ENCODE peak calls at places on chromosomes 13 and 19, in nine cellular contexts. O is HT1080; K is CD4-positive, CD25-positive, alpha-beta regulatory T cell; M is endothelial cell; Q is T-cell; F is HepG2; W is tibial artery; Y is ELF-1; Z is stimulated activated CD4-positive, alpha-beta T cell treated with anti-CD3 and anti-CD28 coated beads, Interleukin-1b, Interleukin-23, amount 100 ng/mL, for 1 hour. P is an unnamed sample.

GRCh38 chr19:14097532-14098151 is 7.1 kb upstream of the SAMD1 start:
- DNase-seq in O (no peak), K (no peak), M (no peak), Q (no peak), F (no peak), W (no peak), Y (no peak), Z (no peak), P (no peak)

GRCh38 chr19:16076154-16076957 is at the start of gene TPM4:
- DNase-seq in O (peak), K (peak), M (peak), Q (peak), F (peak), W (peak), Y (peak), Z (peak), P (peak)

GRCh38 chr19:32614916-32615315 is 33.9 kb downstream of the PDCD5 start:
- DNase-seq in O (no peak), K (no peak), M (no peak), Q (no peak), F (no peak), W (peak), Y (no peak), Z (no peak), P (no peak)

GRCh38 chr13:114131581-114132418 is 623 bp downstream of the RASA3 start:
- DNase-seq in O (no peak), K (no peak), M (no peak), Q (peak), F (no peak), W (no peak), Y (peak), Z (no peak), P (peak)

GRCh38 chr13:74464656-74465055 is 330.5 kb upstream of the KLF12 start:
- DNase-seq in O (no peak), K (no peak), M (no peak), Q (no peak), F (no peak), W (no peak), Y (no peak), Z (no peak), P (no peak)

GRCh38 chr13:112447761-112448603 is 71.8 kb downstream of the SPACA7 start:
- DNase-seq in O (no peak), K (no peak), M (no peak), Q (no peak), F (no peak), W (no peak), Y (peak), Z (no peak), P (no peak)

GRCh38 chr19:11279505-11280236 is 16.3 kb upstream of the TSPAN16 start:
- DNase-seq in O (peak), K (no peak), M (no peak), Q (no peak), F (no peak), W (no peak), Y (no peak), Z (no peak), P (no peak)

GRCh38 chr19:40200352-40201099 is 9.3 kb downstream of the MAP3K10 start:
- DNase-seq in O (peak), K (no peak), M (no peak), Q (no peak), F (no peak), W (no peak), Y (no peak), Z (no peak), P (no peak)

GRCh38 chr13:30576528-30576927 is 41.2 kb upstream of the USPL1 start:
- DNase-seq in O (peak), K (peak), M (no peak), Q (peak), F (peak), W (no peak), Y (no peak), Z (peak), P (no peak)

GRCh38 chr19:47714339-47714738 is 1.1 kb downstream of the EHD2 start:
- DNase-seq in O (no peak), K (no peak), M (no peak), Q (no peak), F (no peak), W (no peak), Y (no peak), Z (no peak), P (no peak)

GRCh38 chr13:107956889-107957288 is 258.4 kb downstream of the LIG4 start:
- DNase-seq in O (no peak), K (no peak), M (no peak), Q (no peak), F (no peak), W (no peak), Y (no peak), Z (no peak), P (no peak)

GRCh38 chr19:50486823-50487515 is 10.3 kb upstream of the GARIN5A start:
- DNase-seq in O (peak), K (no peak), M (no peak), Q (peak), F (peak), W (no peak), Y (peak), Z (no peak), P (peak)

GRCh38 chr19:4370418-4371041 is 27.2 kb downstream of the MPND start:
- DNase-seq in O (no peak), K (no peak), M (no peak), Q (no peak), F (no peak), W (peak), Y (no peak), Z (no peak), P (no peak)

GRCh38 chr19:13764821-13765394 is 586 bp downstream of the MRI1 start:
- DNase-seq in O (no peak), K (peak), M (peak), Q (peak), F (no peak), W (no peak), Y (peak), Z (no peak), P (peak)

GRCh38 chr19:38514812-38515633 is 81.5 kb downstream of the RYR1 start:
- DNase-seq in O (peak), K (peak), M (peak), Q (peak), F (peak), W (peak), Y (peak), Z (peak), P (peak)

GRCh38 chr19:56294557-56294956 is 20.1 kb downstream of the ZSCAN5A start:
- DNase-seq in O (peak), K (no peak), M (no peak), Q (no peak), F (no peak), W (no peak), Y (no peak), Z (no peak), P (peak)

GRCh38 chr13:48595330-48596127 is 58.2 kb upstream of the CYSLTR2 start:
- DNase-seq in O (peak), K (peak), M (peak), Q (peak), F (peak), W (no peak), Y (peak), Z (peak), P (peak)

GRCh38 chr13:45690636-45691035 is 11.5 kb upstream of the CBY2 start:
- DNase-seq in O (no peak), K (no peak), M (no peak), Q (no peak), F (no peak), W (no peak), Y (no peak), Z (no peak), P (no peak)

GRCh38 chr19:51158474-51159129 is 16.5 kb downstream of the SIGLEC7 start:
- DNase-seq in O (peak), K (peak), M (peak), Q (peak), F (peak), W (no peak), Y (peak), Z (peak), P (peak)

GRCh38 chr19:21586341-21587116 is 81.1 kb downstream of the ZNF429 start:
- DNase-seq in O (no peak), K (no peak), M (peak), Q (no peak), F (no peak), W (no peak), Y (peak), Z (no peak), P (peak)

GRCh38 chr19:35755160-35755549 is 1.7 kb downstream of the HSPB6 start:
- DNase-seq in O (no peak), K (no peak), M (no peak), Q (no peak), F (no peak), W (no peak), Y (peak), Z (no peak), P (no peak)

GRCh38 chr13:51396352-51396751 is 56.5 kb downstream of the INTS6 start:
- DNase-seq in O (no peak), K (no peak), M (no peak), Q (no peak), F (no peak), W (no peak), Y (no peak), Z (no peak), P (no peak)

GRCh38 chr19:48746120-48746519 is 589 bp downstream of the IZUMO1 start:
- DNase-seq in O (no peak), K (no peak), M (no peak), Q (no peak), F (no peak), W (no peak), Y (no peak), Z (no peak), P (no peak)

GRCh38 chr19:49301866-49302252 is 23.1 kb downstream of the SLC6A16 start:
- DNase-seq in O (no peak), K (no peak), M (no peak), Q (no peak), F (no peak), W (no peak), Y (no peak), Z (no peak), P (no peak)

GRCh38 chr13:25752957-25753540 is 298.8 kb downstream of the SHISA2 start:
- DNase-seq in O (peak), K (no peak), M (no peak), Q (no peak), F (no peak), W (peak), Y (peak), Z (no peak), P (no peak)

GRCh38 chr13:47546963-47547345 is 454.1 kb downstream of the SUCLA2 start:
- DNase-seq in O (no peak), K (no peak), M (no peak), Q (no peak), F (no peak), W (no peak), Y (no peak), Z (no peak), P (no peak)

GRCh38 chr13:46665630-46666482 is 112.9 kb downstream of the LRCH1 start:
- DNase-seq in O (no peak), K (no peak), M (no peak), Q (no peak), F (peak), W (no peak), Y (peak), Z (no peak), P (no peak)

GRCh38 chr13:48731957-48732569 is 78.3 kb downstream of the CYSLTR2 start:
- DNase-seq in O (no peak), K (peak), M (peak), Q (peak), F (peak), W (no peak), Y (peak), Z (peak), P (peak)

GRCh38 chr19:28020631-28021315 is 1192.2 kb downstream of the UQCRFS1 start:
- DNase-seq in O (no peak), K (no peak), M (no peak), Q (no peak), F (no peak), W (no peak), Y (peak), Z (no peak), P (peak)

GRCh38 chr13:50668882-50669281 is 174.6 kb downstream of the DLEU7 start:
- DNase-seq in O (no peak), K (no peak), M (no peak), Q (no peak), F (no peak), W (no peak), Y (no peak), Z (no peak), P (no peak)

GRCh38 chr19:53994811-53995210 is 3.4 kb downstream of the CACNG6 start:
- DNase-seq in O (no peak), K (no peak), M (no peak), Q (no peak), F (no peak), W (no peak), Y (no peak), Z (no peak), P (no peak)

GRCh38 chr19:47765522-47766358 is 12.8 kb upstream of the SELENOW start:
- DNase-seq in O (no peak), K (peak), M (peak), Q (peak), F (peak), W (peak), Y (peak), Z (no peak), P (peak)

GRCh38 chr19:3984584-3984907 is 717 bp downstream of the EEF2 start:
- DNase-seq in O (no peak), K (no peak), M (no peak), Q (no peak), F (no peak), W (no peak), Y (peak), Z (no peak), P (no peak)